ENCODE peak calls at places on chromosomes 12 and 14, in ten cellular contexts. K is pancreas; T is A673; X is IMR-90; V is sigmoid colon; L is mucosa of descending colon; O is lower lobe of right lung; B is body of pancreas; G is effector memory CD4-positive, alpha-beta T cell; H is upper lobe of right lung. Z is an unnamed sample.
A peak's percentile ranks its signal among the peaks of the same experiment; 100 is the strongest.

GRCh38 chr12:94749890-94750289 is 99.5 kb upstream of the TMCC3 start:
- DNase-seq in T (no peak), L (no peak), O (no peak), H (no peak), K (no peak), G (no peak), X (no peak), B (no peak), V (no peak), Z (no peak)

GRCh38 chr12:76030378-76031080 is 1.0 kb downstream of the PHLDA1 start:
- DNase-seq in O (peak; percentile 63), B (peak; percentile 50), L (peak; percentile 60), T (peak; percentile 25), G (peak; percentile 34), X (peak; percentile 52), V (peak; percentile 77), H (peak; percentile 72), K (peak; percentile 76), Z (no peak)

GRCh38 chr14:77856930-77857329 is 57.0 kb downstream of the ADCK1 start:
- DNase-seq in G (no peak), V (no peak), L (no peak), O (no peak), B (no peak), H (no peak), X (no peak), T (no peak), K (no peak), Z (no peak)

GRCh38 chr12:99759467-99759866 is 111.9 kb downstream of the GARIN6 start:
- DNase-seq in X (no peak), T (no peak), K (no peak), B (no peak), L (no peak), H (no peak), O (no peak), V (no peak), G (no peak), Z (no peak)

GRCh38 chr12:26172478-26172877 is 22.9 kb upstream of the SSPN start:
- DNase-seq in O (no peak), T (no peak), V (no peak), B (no peak), K (no peak), L (no peak), X (no peak), H (no peak), G (no peak), Z (no peak)

GRCh38 chr12:109726106-109726497 is 12.5 kb downstream of the FAM222A start:
- DNase-seq in K (no peak), O (no peak), T (no peak), G (no peak), L (no peak), V (peak; percentile 50), B (no peak), H (no peak), X (no peak), Z (no peak)

GRCh38 chr12:28872654-28873268 is 276.3 kb upstream of the FAR2 start:
- DNase-seq in T (peak; percentile 68), G (no peak), X (peak; percentile 67), L (peak; percentile 24), K (peak; percentile 48), V (no peak), O (no peak), B (peak; percentile 52), H (no peak), Z (no peak)

GRCh38 chr14:80278293-80279037 is 67.2 kb upstream of the DIO2 start:
- DNase-seq in H (no peak), V (no peak), G (no peak), B (no peak), X (peak; percentile 65), L (no peak), K (no peak), O (no peak), T (no peak), Z (no peak)

GRCh38 chr12:47312794-47313426 is 233.2 kb upstream of the AMIGO2 start:
- DNase-seq in G (no peak), B (peak; percentile 21), H (no peak), O (no peak), V (no peak), X (no peak), K (no peak), T (no peak), L (no peak), Z (no peak)

GRCh38 chr14:102096569-102097188 is 9.8 kb upstream of the HSP90AA1 start:
- DNase-seq in V (peak; percentile 92), X (peak; percentile 74), G (peak; percentile 58), O (peak; percentile 87), L (peak; percentile 90), B (peak; percentile 88), T (peak; percentile 90), H (peak; percentile 87), K (peak; percentile 92), Z (peak; percentile 81)

GRCh38 chr14:54672688-54673087 is 105.8 kb downstream of the SAMD4A start:
- DNase-seq in V (no peak), K (no peak), O (no peak), B (no peak), T (no peak), G (no peak), X (no peak), L (no peak), H (no peak), Z (no peak)

GRCh38 chr14:53470351-53471043 is 317.4 kb upstream of the DDHD1 start:
- DNase-seq in T (no peak), B (no peak), G (no peak), V (no peak), K (no peak), L (no peak), O (no peak), X (peak; percentile 60), H (no peak), Z (no peak)

GRCh38 chr14:34160619-34161018 is 209.7 kb upstream of the EGLN3 start:
- DNase-seq in T (no peak), B (no peak), K (no peak), O (no peak), V (no peak), H (no peak), X (no peak), L (no peak), G (no peak), Z (no peak)

GRCh38 chr12:31035226-31035625 is 38.4 kb upstream of the DDX11 start:
- DNase-seq in X (no peak), V (no peak), G (no peak), H (no peak), T (no peak), L (no peak), K (no peak), O (no peak), B (no peak), Z (no peak)

GRCh38 chr12:123094349-123095073 is 56.4 kb downstream of the PITPNM2 start:
- DNase-seq in L (no peak), K (no peak), B (no peak), V (peak; percentile 79), T (no peak), X (peak; percentile 88), G (no peak), O (no peak), H (no peak), Z (no peak)

GRCh38 chr14:68563256-68564131 is 229.4 kb downstream of the ZFP36L1 start:
- DNase-seq in T (no peak), O (no peak), L (no peak), B (peak; percentile 43), X (peak; percentile 35), G (no peak), V (no peak), K (no peak), H (no peak), Z (no peak)
- H3K4me1 ChIP-seq in T (no peaks in the 10 kb centered on the region), O (peaks cover 54% of the 10 kb centered on the region), L (peaks cover 10% of the 10 kb centered on the region), B (peaks cover 66% of the 10 kb centered on the region), X (peaks cover 11% of the 10 kb centered on the region), G (peaks cover 10% of the 10 kb centered on the region), V (peaks cover 43% of the 10 kb centered on the region), K (peaks cover 38% of the 10 kb centered on the region), H (peaks cover 40% of the 10 kb centered on the region), Z (no peaks in the 10 kb centered on the region)

GRCh38 chr12:2384029-2384386 is 331.2 kb downstream of the CACNA1C start:
- DNase-seq in K (no peak), X (peak; percentile 47), G (no peak), H (no peak), T (no peak), L (no peak), V (no peak), O (no peak), B (no peak), Z (no peak)
- H3K4me1 ChIP-seq in K (no peaks in the 10 kb centered on the region), X (peaks cover 8% of the 10 kb centered on the region), G (no peaks in the 10 kb centered on the region), H (peaks cover 15% of the 10 kb centered on the region), T (no peaks in the 10 kb centered on the region), L (peaks cover 8% of the 10 kb centered on the region), V (peaks cover 87% of the 10 kb centered on the region), O (peaks cover 34% of the 10 kb centered on the region), B (no peaks in the 10 kb centered on the region), Z (no peaks in the 10 kb centered on the region)

GRCh38 chr12:56851462-56851861 is 82.7 kb downstream of the SDR9C7 start:
- DNase-seq in H (no peak), O (no peak), L (no peak), B (no peak), K (no peak), G (no peak), V (no peak), X (no peak), T (no peak), Z (no peak)
- H3K4me1 ChIP-seq in H (no peaks in the 10 kb centered on the region), O (no peaks in the 10 kb centered on the region), L (no peaks in the 10 kb centered on the region), B (no peaks in the 10 kb centered on the region), K (no peaks in the 10 kb centered on the region), G (no peaks in the 10 kb centered on the region), V (no peaks in the 10 kb centered on the region), X (no peaks in the 10 kb centered on the region), T (no peaks in the 10 kb centered on the region), Z (no peaks in the 10 kb centered on the region)

DNA sequence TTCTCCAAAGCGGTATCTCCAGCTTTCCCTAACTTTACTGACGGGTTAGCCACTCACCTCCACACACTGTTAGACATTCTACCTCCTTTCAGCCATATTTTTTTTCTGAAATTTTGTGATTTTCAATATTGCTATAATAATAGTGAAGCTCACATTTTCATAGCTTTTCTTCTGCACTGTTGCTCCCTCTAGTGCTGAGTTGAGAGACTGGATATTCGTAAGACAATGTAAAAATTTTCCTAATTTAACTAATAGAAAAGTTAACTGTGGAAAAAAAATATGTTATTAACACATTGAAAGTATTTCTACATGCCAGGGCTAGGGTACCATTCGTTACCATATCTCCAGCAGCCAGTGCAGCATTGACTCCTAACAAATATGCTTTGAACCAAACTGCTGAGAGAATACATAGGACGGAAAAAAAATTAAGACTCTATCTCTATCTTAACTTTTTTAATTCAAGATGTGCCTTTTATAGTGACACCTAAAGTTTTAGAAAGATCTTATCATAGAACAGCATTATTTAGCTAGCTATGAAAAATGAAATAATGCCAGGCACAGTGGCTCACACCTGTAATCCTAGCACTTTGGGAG is 48.7 kb upstream of the ABCC9 start:
- DNase-seq in X (peak; percentile 66), V (no peak), L (no peak), G (no peak), H (no peak), K (no peak), O (no peak), B (no peak), T (peak; percentile 23), Z (no peak)
- H3K4me1 ChIP-seq in X (no peaks in the 10 kb centered on the region), V (no peaks in the 10 kb centered on the region), L (no peaks in the 10 kb centered on the region), G (peaks cover 3% of the 10 kb centered on the region), H (no peaks in the 10 kb centered on the region), K (no peaks in the 10 kb centered on the region), O (no peaks in the 10 kb centered on the region), B (peaks cover 7% of the 10 kb centered on the region), T (no peaks in the 10 kb centered on the region), Z (no peaks in the 10 kb centered on the region)

DNA sequence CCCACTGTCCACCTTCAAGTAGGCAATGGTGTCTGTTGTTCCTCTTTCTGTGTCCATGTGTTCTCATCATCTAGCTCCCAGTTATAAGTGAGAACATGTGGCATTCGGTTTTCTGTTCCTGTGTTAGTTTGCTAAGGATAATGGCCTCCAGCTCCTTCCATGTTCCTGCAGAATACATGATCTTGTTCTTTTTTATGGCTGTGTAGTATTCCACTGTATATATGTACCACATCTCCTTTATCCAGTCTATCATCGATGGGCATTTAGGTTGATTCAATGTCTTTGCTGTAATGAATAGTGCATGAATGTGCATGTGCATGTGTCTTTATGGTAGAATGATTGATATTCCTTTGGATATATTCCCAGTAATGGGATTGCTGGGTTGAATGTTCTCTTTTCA is 123.3 kb upstream of the LHX5 start:
- DNase-seq in G (no peak), H (no peak), T (no peak), K (no peak), B (no peak), O (no peak), X (no peak), V (no peak), L (no peak), Z (no peak)
- H3K4me1 ChIP-seq in G (no peaks in the 10 kb centered on the region), H (no peaks in the 10 kb centered on the region), T (no peaks in the 10 kb centered on the region), K (no peaks in the 10 kb centered on the region), B (no peaks in the 10 kb centered on the region), O (no peaks in the 10 kb centered on the region), X (no peaks in the 10 kb centered on the region), V (no peaks in the 10 kb centered on the region), L (no peaks in the 10 kb centered on the region), Z (no peaks in the 10 kb centered on the region)

Z was measured in RWPE2.